ENCODE peak calls at places on chromosome 6, in seven cellular contexts. A is foreskin keratinocyte; H is CD4-positive, alpha-beta T cell; C is Right ventricle myocardium inferior; D is Right ventricle myocardium superior; Y is stimulated activated naive B cell treated with anti-CD40 and anti-IgM and Interleukin-4, amounts not matched to agents 10 μg/mL and 1 μg/mL and 100 μg/mL, for 72 hours; W is upper lobe of left lung. J is an unnamed sample.

GRCh38 chr6:165110871-165111270 is 198.5 kb downstream of the C6orf118 start:
- ATAC-seq in W (no peak), Y (no peak), C (no peak), A (no peak), H (no peak), D (no peak), J (no peak)

GRCh38 chr6:30171677-30172471 is 8.5 kb downstream of the TRIM15 start:
- ATAC-seq in A (peak; percentile 20), H (no peak), D (peak; percentile 39), Y (peak; percentile 55), C (no peak), W (peak; percentile 53), J (peak; percentile 36)

GRCh38 chr6:168326294-168327261 is 7.0 kb upstream of the DACT2 start:
- ATAC-seq in D (peak; percentile 74), A (peak; percentile 51), C (peak; percentile 90), Y (no peak), W (no peak), H (no peak), J (no peak)

GRCh38 chr6:116166369-116166768 is 40.4 kb upstream of the COL10A1 start:
- ATAC-seq in C (no peak), W (no peak), Y (no peak), D (peak; percentile 34), A (no peak), H (no peak), J (no peak)

GRCh38 chr6:65410309-65410708 is 296.7 kb downstream of the EYS start:
- ATAC-seq in Y (no peak), C (no peak), H (no peak), W (no peak), A (no peak), D (no peak), J (no peak)

GRCh38 chr6:12105271-12105670 is 93.2 kb downstream of the HIVEP1 start:
- ATAC-seq in D (peak; percentile 38), C (no peak), H (no peak), W (no peak), Y (no peak), A (no peak), J (no peak)

GRCh38 chr6:30074331-30075093 is 1.1 kb downstream of the RNF39 start:
- ATAC-seq in A (peak; percentile 5), D (no peak), H (peak; percentile 30), Y (no peak), C (no peak), W (no peak), J (no peak)

GRCh38 chr6:167572841-167573271 is 248.0 kb downstream of the TTLL2 start:
- ATAC-seq in C (peak; percentile 31), Y (no peak), H (no peak), D (peak; percentile 36), W (no peak), A (no peak), J (no peak)

GRCh38 chr6:153301602-153302001 is 170.5 kb upstream of the RGS17 start:
- ATAC-seq in Y (no peak), A (no peak), C (no peak), D (no peak), H (no peak), W (no peak), J (no peak)

GRCh38 chr6:148959511-148959910 is 212.7 kb downstream of the UST start:
- ATAC-seq in C (no peak), D (no peak), Y (no peak), W (no peak), A (no peak), H (no peak), J (no peak)

GRCh38 chr6:110590821-110591351 is 114.5 kb upstream of the SLC22A16 start:
- ATAC-seq in Y (peak; percentile 5), D (no peak), W (no peak), C (no peak), A (no peak), H (no peak), J (no peak)

GRCh38 chr6:5028301-5028700 is 24.5 kb upstream of the RPP40 start:
- ATAC-seq in C (no peak), Y (no peak), H (no peak), A (no peak), W (no peak), D (no peak), J (no peak)

J was measured in stimulated activated memory B cell treated with anti-CD40 and anti-IgM and Interleukin-4, amounts not matched to agents 10 μg/mL and 1 μg/mL and 100 μg/mL, for 72 hours.